ENCODE peak calls at places on chromosomes 4 and X, in five cellular contexts. One of them, this sample, is unnamed.
A peak's percentile ranks its signal among the peaks of the same experiment; 100 is the strongest.

GRCh38 chr4:13701937-13702446 is 74.5 kb upstream of the BOD1L1 start:
- DNase-seq in hepatocyte: peak; percentile 13
- DNase-seq in RPMI8226: no peak
- DNase-seq in brain pericyte: no peak
- DNase-seq in activated T-cell treated with anti-CD3 and anti-CD28 coated beads, Interleukin-2, amount 50 U/mL, for 72 hours: no peak
- DNase-seq in this sample: no peak

GRCh38 chr4:186605261-186605865 is 50.0 kb upstream of the MTNR1A start:
- DNase-seq in hepatocyte: no peak
- DNase-seq in RPMI8226: no peak
- DNase-seq in brain pericyte: no peak
- DNase-seq in activated T-cell treated with anti-CD3 and anti-CD28 coated beads, Interleukin-2, amount 50 U/mL, for 72 hours: no peak
- DNase-seq in this sample: no peak

GRCh38 chr4:105714932-105715331 is 6.3 kb downstream of the GSTCD start:
- DNase-seq in hepatocyte: no peak
- DNase-seq in RPMI8226: no peak
- DNase-seq in brain pericyte: no peak
- DNase-seq in activated T-cell treated with anti-CD3 and anti-CD28 coated beads, Interleukin-2, amount 50 U/mL, for 72 hours: no peak
- DNase-seq in this sample: no peak

GRCh38 chr4:101418055-101418454 is 70.7 kb upstream of the PPP3CA start:
- DNase-seq in hepatocyte: no peak
- DNase-seq in RPMI8226: peak; percentile 4
- DNase-seq in brain pericyte: no peak
- DNase-seq in activated T-cell treated with anti-CD3 and anti-CD28 coated beads, Interleukin-2, amount 50 U/mL, for 72 hours: peak; percentile 75
- DNase-seq in this sample: no peak

GRCh38 chrX:15356444-15356843 is 21.1 kb upstream of the PIGA start:
- DNase-seq in hepatocyte: peak; percentile 12
- DNase-seq in RPMI8226: no peak
- DNase-seq in brain pericyte: no peak
- DNase-seq in activated T-cell treated with anti-CD3 and anti-CD28 coated beads, Interleukin-2, amount 50 U/mL, for 72 hours: no peak
- DNase-seq in this sample: no peak

GRCh38 chr4:82797591-82798081 is 960 bp downstream of the SCD5 start:
- DNase-seq in hepatocyte: no peak
- DNase-seq in RPMI8226: peak; percentile 19
- DNase-seq in brain pericyte: no peak
- DNase-seq in activated T-cell treated with anti-CD3 and anti-CD28 coated beads, Interleukin-2, amount 50 U/mL, for 72 hours: peak; percentile 19
- DNase-seq in this sample: no peak

GRCh38 chr4:10605746-10606482 is 78.7 kb downstream of the CLNK start:
- DNase-seq in hepatocyte: no peak
- DNase-seq in RPMI8226: no peak
- DNase-seq in brain pericyte: no peak
- DNase-seq in activated T-cell treated with anti-CD3 and anti-CD28 coated beads, Interleukin-2, amount 50 U/mL, for 72 hours: no peak
- DNase-seq in this sample: no peak

GRCh38 chr4:157048248-157048647 is 27.7 kb upstream of the GLRB start:
- DNase-seq in hepatocyte: peak; percentile 39
- DNase-seq in RPMI8226: no peak
- DNase-seq in brain pericyte: no peak
- DNase-seq in activated T-cell treated with anti-CD3 and anti-CD28 coated beads, Interleukin-2, amount 50 U/mL, for 72 hours: no peak
- DNase-seq in this sample: no peak

GRCh38 chr4:140116442-140117104 is 37.4 kb downstream of the MAML3 start:
- DNase-seq in hepatocyte: no peak
- DNase-seq in RPMI8226: peak; percentile 18
- DNase-seq in brain pericyte: no peak
- DNase-seq in activated T-cell treated with anti-CD3 and anti-CD28 coated beads, Interleukin-2, amount 50 U/mL, for 72 hours: peak; percentile 61
- DNase-seq in this sample: peak; percentile 16

GRCh38 chr4:4869731-4870483 is 10.4 kb downstream of the MSX1 start:
- DNase-seq in hepatocyte: no peak
- DNase-seq in RPMI8226: no peak
- DNase-seq in brain pericyte: no peak
- DNase-seq in activated T-cell treated with anti-CD3 and anti-CD28 coated beads, Interleukin-2, amount 50 U/mL, for 72 hours: no peak
- DNase-seq in this sample: no peak

GRCh38 chrX:76433219-76433618 is 5.7 kb downstream of the MAGEE1 start:
- DNase-seq in hepatocyte: no peak
- DNase-seq in RPMI8226: no peak
- DNase-seq in brain pericyte: no peak
- DNase-seq in activated T-cell treated with anti-CD3 and anti-CD28 coated beads, Interleukin-2, amount 50 U/mL, for 72 hours: no peak
- DNase-seq in this sample: no peak

GRCh38 chr4:6938237-6938636 is 28.6 kb downstream of the TBC1D14 start:
- DNase-seq in hepatocyte: no peak
- DNase-seq in RPMI8226: no peak
- DNase-seq in brain pericyte: no peak
- DNase-seq in activated T-cell treated with anti-CD3 and anti-CD28 coated beads, Interleukin-2, amount 50 U/mL, for 72 hours: no peak
- DNase-seq in this sample: no peak